ENCODE peak calls at places on chromosomes 12 and 14, in four cellular contexts. One of them, this sample, is unnamed.
A peak's percentile ranks its signal among the peaks of the same experiment; 100 is the strongest.

GRCh38 chr12:105231396-105231795 is 4.6 kb downstream of the APPL2 start:
- DNase-seq in K562: no peak
- DNase-seq in A549: no peak
- DNase-seq in stomach: no peak
- DNase-seq in this sample: no peak

GRCh38 chr12:52740591-52740990 is 36.6 kb downstream of the KRT76 start:
- DNase-seq in K562: no peak
- DNase-seq in A549: peak; percentile 25
- DNase-seq in stomach: no peak
- DNase-seq in this sample: no peak

GRCh38 chr14:36647827-36648753 is 13.6 kb upstream of the PAX9 start:
- DNase-seq in K562: peak; percentile 48
- DNase-seq in A549: peak; percentile 69
- DNase-seq in stomach: no peak
- DNase-seq in this sample: no peak

GRCh38 chr14:105857223-105857815 is 330.9 kb downstream of the TMEM121 start:
- DNase-seq in K562: no peak
- DNase-seq in A549: no peak
- DNase-seq in stomach: no peak
- DNase-seq in this sample: peak; percentile 50

GRCh38 chr14:32565256-32565655 is 236.2 kb downstream of the AKAP6 start:
- DNase-seq in K562: no peak
- DNase-seq in A549: no peak
- DNase-seq in stomach: no peak
- DNase-seq in this sample: no peak

GRCh38 chr12:82660541-82661325 is 26.0 kb upstream of the TMTC2 start:
- DNase-seq in K562: no peak
- DNase-seq in A549: no peak
- DNase-seq in stomach: no peak
- DNase-seq in this sample: no peak

GRCh38 chr14:58243790-58244555 is 670 bp upstream of the PSMA3 start:
- DNase-seq in K562: peak; percentile 33
- DNase-seq in A549: peak; percentile 38
- DNase-seq in stomach: no peak
- DNase-seq in this sample: no peak

GRCh38 chr12:80815351-80815750 is 98.6 kb downstream of the MYF5 start:
- DNase-seq in K562: no peak
- DNase-seq in A549: no peak
- DNase-seq in stomach: no peak
- DNase-seq in this sample: no peak

GRCh38 chr12:157644-158043 is 56.3 kb downstream of the SLC6A12 start:
- DNase-seq in K562: no peak
- DNase-seq in A549: no peak
- DNase-seq in stomach: no peak
- DNase-seq in this sample: no peak

GRCh38 chr14:74697543-74697942 is 15.3 kb downstream of the AREL1 start:
- DNase-seq in K562: no peak
- DNase-seq in A549: no peak
- DNase-seq in stomach: no peak
- DNase-seq in this sample: no peak

GRCh38 chr12:108234155-108234554 is 105.0 kb downstream of the CMKLR1 start:
- DNase-seq in K562: no peak
- DNase-seq in A549: no peak
- DNase-seq in stomach: no peak
- DNase-seq in this sample: no peak

GRCh38 chr12:63023926-63024325 is 89.0 kb upstream of the PPM1H start:
- DNase-seq in K562: no peak
- DNase-seq in A549: no peak
- DNase-seq in stomach: no peak
- DNase-seq in this sample: no peak

GRCh38 chr12:19201653-19202052 is 72.1 kb downstream of the PLEKHA5 start:
- DNase-seq in K562: no peak
- DNase-seq in A549: no peak
- DNase-seq in stomach: no peak
- DNase-seq in this sample: no peak

GRCh38 chr14:106185837-106186233 is 659.5 kb downstream of the TMEM121 start:
- DNase-seq in K562: no peak
- DNase-seq in A549: no peak
- DNase-seq in stomach: peak; percentile 45
- DNase-seq in this sample: no peak

GRCh38 chr14:21686468-21686867 is 12.8 kb upstream of the OR4E1 start:
- DNase-seq in K562: no peak
- DNase-seq in A549: no peak
- DNase-seq in stomach: no peak
- DNase-seq in this sample: no peak

DNA sequence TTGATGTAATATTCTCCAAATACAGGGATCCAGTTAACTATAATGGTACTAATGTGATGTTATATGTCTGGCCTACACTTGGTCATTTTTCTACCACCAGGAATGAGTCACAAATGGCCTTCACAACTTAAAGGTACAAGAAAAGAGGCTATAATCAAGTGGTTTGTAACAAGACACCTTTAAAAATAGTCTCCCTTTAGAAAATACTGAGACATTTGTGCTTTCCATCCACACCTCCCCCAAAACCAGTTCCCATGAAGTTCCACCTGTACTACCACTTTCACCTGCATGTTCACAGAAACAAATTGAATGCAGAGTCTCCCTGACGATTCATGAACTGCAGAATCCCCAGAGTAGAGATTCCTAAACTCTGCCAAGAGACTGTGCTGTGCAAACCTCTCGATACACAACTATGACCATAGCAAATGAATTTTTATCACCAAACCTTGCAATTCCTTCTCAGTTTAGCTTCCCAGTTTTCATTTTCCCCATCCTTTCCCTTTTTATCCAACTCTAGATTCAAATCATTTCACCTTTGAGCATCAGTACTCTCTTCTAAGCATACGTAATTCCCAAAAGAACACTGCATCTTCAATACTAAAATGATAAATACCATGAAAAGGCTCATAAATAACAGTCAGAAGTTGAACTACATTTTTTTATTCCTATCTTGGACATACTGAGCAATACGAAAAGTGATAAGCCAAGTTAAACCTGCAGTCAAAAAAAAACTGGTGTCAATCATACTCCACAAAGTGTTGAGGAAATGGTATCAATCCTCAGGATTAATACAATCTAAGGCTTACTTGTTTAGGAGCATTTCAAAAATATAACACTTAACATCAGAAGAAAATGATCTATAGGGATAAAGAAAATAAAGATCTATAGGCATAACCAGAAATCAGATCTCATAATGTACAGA is 5.8 kb downstream of the BTG1 start:
- DNase-seq in K562: no peak
- DNase-seq in A549: no peak
- DNase-seq in stomach: no peak
- DNase-seq in this sample: no peak
- TF ChIP-seq POLR2A in K562: no peak
- TF ChIP-seq POLR2A in A549: no peak
- TF ChIP-seq POLR2A in stomach: no peak
- TF ChIP-seq POLR2A in this sample: no peak

GRCh38 chr14:49939884-49940510 is 47.1 kb downstream of the ARF6 start:
- DNase-seq in K562: no peak
- DNase-seq in A549: no peak
- DNase-seq in stomach: no peak
- DNase-seq in this sample: no peak
- H3K9me3 ChIP-seq in K562: peaks cover 2% of the 10 kb centered on the region
- H3K9me3 ChIP-seq in A549: peaks cover 6% of the 10 kb centered on the region
- H3K9me3 ChIP-seq in stomach: no peaks in the 10 kb centered on the region
- H3K9me3 ChIP-seq in this sample: no peaks in the 10 kb centered on the region

DNA sequence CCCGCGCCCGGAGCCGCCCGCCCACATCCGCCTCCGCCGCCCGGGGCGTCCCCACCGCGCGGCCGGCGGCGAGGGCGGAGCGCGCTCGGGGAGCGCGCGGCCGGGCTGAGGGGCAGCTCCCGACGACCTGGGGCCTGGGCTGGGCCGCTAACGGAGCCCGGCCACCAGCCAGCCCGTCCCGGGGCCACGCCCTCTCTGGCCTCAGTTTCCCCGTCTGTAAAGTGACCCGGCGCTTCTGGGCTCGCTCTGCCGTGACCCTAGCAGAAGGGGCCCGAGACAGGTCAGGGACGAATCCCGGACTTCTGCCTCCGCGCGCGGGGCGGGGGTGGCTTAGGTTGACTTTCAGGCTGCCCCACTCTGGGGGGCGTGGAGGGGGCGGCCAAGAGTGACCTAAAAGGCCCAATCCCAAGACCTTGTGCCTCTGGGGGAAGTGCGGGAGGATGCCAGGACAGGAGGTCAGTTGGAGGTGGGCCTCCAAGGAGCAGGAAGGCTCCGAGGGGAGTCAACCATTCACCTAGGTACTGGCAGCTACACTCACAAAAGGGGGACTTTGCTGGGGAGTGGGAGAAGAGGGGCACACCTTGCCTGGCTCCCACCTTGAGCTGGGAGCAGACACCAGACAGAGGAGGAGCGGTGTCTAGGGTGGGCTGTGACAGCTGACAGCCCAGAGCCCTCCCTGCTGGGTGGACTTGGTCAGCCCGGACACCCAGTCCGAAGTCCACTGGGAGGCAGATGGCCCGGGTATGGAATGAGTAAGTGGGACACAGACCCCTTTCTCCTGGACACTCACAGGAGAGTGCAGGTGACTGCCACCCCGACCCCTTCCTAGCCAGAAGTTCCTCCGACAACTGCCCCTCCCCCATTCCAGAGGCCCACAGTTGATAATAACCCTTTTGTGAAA is 483 bp upstream of the AKT1 start:
- DNase-seq in K562: peak; percentile 82
- DNase-seq in A549: no peak
- DNase-seq in stomach: peak; percentile 68
- DNase-seq in this sample: no peak
- TF ChIP-seq POLR2A in K562: peak; percentile 60
- TF ChIP-seq POLR2A in A549: peak; percentile 80
- TF ChIP-seq POLR2A in stomach: no peak
- TF ChIP-seq POLR2A in this sample: no peak

GRCh38 chr14:29937116-29937515 is 9.5 kb upstream of the PRKD1 start:
- DNase-seq in K562: no peak
- DNase-seq in A549: peak; percentile 48
- DNase-seq in stomach: no peak
- DNase-seq in this sample: no peak
- H3K9me3 ChIP-seq in K562: no peaks in the 10 kb centered on the region
- H3K9me3 ChIP-seq in A549: no peaks in the 10 kb centered on the region
- H3K9me3 ChIP-seq in stomach: no peaks in the 10 kb centered on the region
- H3K9me3 ChIP-seq in this sample: no peaks in the 10 kb centered on the region

This sample was measured in suprapubic skin.